ENCODE peak calls at places on chromosomes 5 and 9, in eight cellular contexts. Q is body of pancreas; Z is nucleus accumbens; F is H7; G is activated T-helper 1 cell treated with anti-CD3 and anti-CD28 coated beads, Interleukin-12 subunit alpha, Interleukin-12 subunit beta, Interleukin-2, Interleukin-4 antibody, amounts not matched to agents 30 ng/mL and 10 ng/mL and 1 ng/mL, durations not matched to agents 14 hours and 24 hours and 36 hours; P is HuH-7.5; J is stimulated activated CD8-positive, alpha-beta memory T cell treated with anti-CD3 and anti-CD28 coated beads, Interleukin-7, amount 100 ng/mL, for 48 hours; K is effector CD8-positive, alpha-beta T cell. U is an unnamed sample.

GRCh38 chr9:122468735-122469134 is 9.0 kb downstream of the OR1J1 start:
- DNase-seq in Q (no peak), Z (no peak), F (no peak), G (no peak), P (no peak), J (no peak), K (no peak), U (no peak)

GRCh38 chr9:128412120-128412790 is 8.4 kb upstream of the CERCAM start:
- DNase-seq in Q (peak), Z (peak), F (peak), G (peak), P (peak), J (no peak), K (peak), U (no peak)

GRCh38 chr5:82100303-82101077 is 128.7 kb downstream of the ATG10 start:
- DNase-seq in Q (no peak), Z (no peak), F (peak), G (no peak), P (no peak), J (no peak), K (no peak), U (no peak)

GRCh38 chr5:143033535-143034260 is 263.5 kb downstream of the ARHGAP26 start:
- DNase-seq in Q (no peak), Z (no peak), F (no peak), G (no peak), P (no peak), J (no peak), K (no peak), U (no peak)

GRCh38 chr9:108150736-108151135 is 661.2 kb upstream of the KLF4 start:
- DNase-seq in Q (no peak), Z (no peak), F (no peak), G (no peak), P (no peak), J (no peak), K (no peak), U (no peak)

GRCh38 chr5:24363789-24364534 is 280.8 kb downstream of the CDH10 start:
- DNase-seq in Q (no peak), Z (no peak), F (no peak), G (no peak), P (no peak), J (no peak), K (no peak), U (no peak)

GRCh38 chr5:65141487-65141886 is 340.2 kb downstream of the ADAMTS6 start:
- DNase-seq in Q (no peak), Z (no peak), F (no peak), G (no peak), P (no peak), J (no peak), K (no peak), U (no peak)

GRCh38 chr5:59007460-59008063 is 424.7 kb downstream of the RAB3C start:
- DNase-seq in Q (no peak), Z (no peak), F (peak), G (no peak), P (no peak), J (no peak), K (no peak), U (no peak)

U was measured in T-helper 17 cell.